ENCODE peak calls at places on chromosomes 7 and 10, in ten cellular contexts. A is K562, B is upper lobe of left lung, O is stomach, T is SK-N-SH, G is H1, Q is vagina, X is suprapubic skin, I is sigmoid colon, E is transverse colon. S is an unnamed sample.

GRCh38 chr10:103077491-103078308 is 115.4 kb downstream of the NT5C2 start:
- DNase-seq in I (no peak), O (no peak), A (no peak), T (no peak), E (no peak), G (no peak), X (no peak), Q (no peak), B (no peak), S (no peak)

GRCh38 chr7:37495574-37496184 is 47.0 kb upstream of the ELMO1 start:
- DNase-seq in Q (no peak), G (no peak), B (no peak), T (peak; percentile 63), A (peak; percentile 27), X (no peak), I (no peak), E (no peak), O (no peak), S (no peak)

GRCh38 chr10:28256776-28257175 is 46.1 kb downstream of the MPP7 start:
- DNase-seq in B (no peak), O (no peak), A (no peak), Q (no peak), G (no peak), X (no peak), I (no peak), T (no peak), E (no peak), S (no peak)

GRCh38 chr10:127524869-127525268 is 24.2 kb upstream of the NPS start:
- DNase-seq in O (no peak), X (no peak), T (no peak), A (no peak), G (no peak), B (no peak), I (no peak), E (no peak), Q (no peak), S (no peak)

GRCh38 chr7:13117103-13117502 is 429.7 kb downstream of the ARL4A start:
- DNase-seq in X (no peak), O (no peak), Q (no peak), A (no peak), G (no peak), T (no peak), I (no peak), E (no peak), B (no peak), S (no peak)

GRCh38 chr7:127252736-127253288 is at the start of gene GRM8:
- DNase-seq in X (no peak), G (peak; percentile 84), O (peak; percentile 39), A (peak; percentile 75), T (peak; percentile 89), I (peak; percentile 72), B (peak; percentile 88), Q (no peak), E (peak; percentile 47), S (no peak)

GRCh38 chr10:123154943-123155505 is 822 bp downstream of the BUB3 start:
- DNase-seq in A (no peak), B (no peak), G (no peak), T (no peak), Q (no peak), O (no peak), E (peak; percentile 52), X (no peak), I (no peak), S (no peak)

GRCh38 chr10:52499281-52499680 is 185.2 kb downstream of the DKK1 start:
- DNase-seq in A (no peak), I (no peak), X (no peak), E (peak; percentile 12), B (no peak), T (no peak), O (no peak), G (no peak), Q (no peak), S (no peak)

GRCh38 chr10:49653530-49653929 is 25.9 kb upstream of the C10orf53 start:
- DNase-seq in B (no peak), O (peak; percentile 21), I (no peak), Q (peak; percentile 67), T (no peak), A (no peak), E (no peak), G (no peak), X (peak; percentile 53), S (no peak)

GRCh38 chr7:137961200-137962177 is 40.4 kb downstream of the CREB3L2 start:
- DNase-seq in B (no peak), Q (no peak), I (no peak), G (no peak), T (no peak), O (no peak), A (peak; percentile 62), X (no peak), E (no peak), S (no peak)

GRCh38 chr7:69605070-69605469 is 6.8 kb downstream of the AUTS2 start:
- DNase-seq in O (no peak), X (no peak), I (no peak), T (no peak), A (no peak), Q (no peak), B (no peak), G (no peak), E (no peak), S (no peak)

GRCh38 chr7:141053626-141054025 is 20.2 kb upstream of the TMEM178B start:
- DNase-seq in I (no peak), G (no peak), E (no peak), O (no peak), Q (no peak), B (peak; percentile 11), T (no peak), A (no peak), X (no peak), S (no peak)

GRCh38 chr7:100437150-100438100 is 1.1 kb upstream of the PPP1R35 start:
- DNase-seq in E (no peak), I (peak; percentile 76), Q (no peak), B (peak; percentile 82), A (no peak), G (no peak), X (peak; percentile 45), O (no peak), T (no peak), S (no peak)

DNA sequence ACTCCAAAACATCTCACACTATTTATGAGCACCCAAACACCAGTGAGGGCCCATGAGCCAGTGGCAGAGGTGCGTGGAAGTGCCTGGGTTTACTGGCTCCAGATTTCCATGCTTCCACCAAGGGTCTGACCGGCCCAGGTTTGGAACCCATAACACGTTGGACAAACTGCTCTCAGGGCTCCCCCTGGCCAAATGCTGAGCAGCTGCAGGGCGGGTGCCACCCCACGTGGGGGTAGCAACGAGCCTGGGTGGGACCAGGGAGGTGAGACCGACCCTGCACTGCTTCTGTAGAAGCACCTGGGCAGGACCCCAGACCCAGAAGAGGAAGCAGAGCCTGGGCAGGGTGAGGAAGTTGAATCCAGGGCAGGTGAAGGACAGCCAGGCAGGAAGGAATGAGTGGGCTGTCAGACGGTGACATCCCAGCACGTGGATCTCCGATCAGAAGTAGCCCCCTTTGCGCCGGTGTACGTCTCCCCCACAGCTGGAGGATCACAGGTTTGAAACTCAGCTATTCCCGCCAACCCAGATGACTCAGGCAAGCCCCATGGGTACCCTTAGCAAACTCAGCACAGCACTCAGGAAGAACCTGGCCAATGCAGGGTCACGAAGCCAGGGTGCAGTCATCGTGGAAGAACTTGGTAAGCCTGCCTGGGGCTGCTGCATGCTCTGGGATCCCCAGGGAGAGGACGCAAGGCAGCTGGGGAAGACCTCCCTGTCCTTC is 100.4 kb upstream of the DDC start:
- DNase-seq in G (no peak), X (no peak), A (no peak), B (peak; percentile 22), T (no peak), O (no peak), I (peak; percentile 66), Q (no peak), E (no peak), S (no peak)
- H3K27ac ChIP-seq in G (no peak overlapping the region), X (no peak overlapping the region), A (no peak overlapping the region), B (peak overlapping the region; percentile 43), T (no peak overlapping the region), O (no peak overlapping the region), I (peak overlapping the region; percentile 73), Q (no peak overlapping the region), E (no peak overlapping the region), S (no peak overlapping the region)

DNA sequence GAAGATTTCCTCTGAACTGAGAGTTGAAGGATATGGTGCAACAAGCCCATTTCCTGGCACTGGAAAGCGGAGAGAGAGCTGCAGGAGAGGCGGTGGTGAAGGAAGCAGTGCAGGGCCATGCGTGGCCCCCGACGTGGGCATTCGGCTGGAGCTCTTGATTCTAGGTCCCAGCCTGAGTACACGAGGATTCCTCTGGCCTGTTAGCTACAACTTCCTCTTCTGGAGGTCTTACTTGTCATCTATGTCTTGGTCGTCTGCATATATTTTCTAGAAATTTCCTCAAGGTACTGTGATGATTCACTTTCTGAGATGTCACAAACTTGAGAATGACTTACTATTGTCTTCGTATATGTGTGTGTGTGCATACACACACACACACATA is 59.2 kb upstream of the JAZF1 start:
- DNase-seq in O (no peak), I (no peak), B (peak; percentile 71), G (no peak), E (no peak), T (no peak), X (no peak), Q (no peak), A (no peak), S (no peak)
- TF ChIP-seq POLR2AphosphoS5 in O (no peak), I (no peak), B (no peak), G (no peak), E (no peak), T (no peak), X (no peak), Q (no peak), A (no peak), S (no peak)

GRCh38 chr10:36817898-36818297 is 307.5 kb upstream of the ANKRD30A start:
- DNase-seq in O (no peak), Q (no peak), X (no peak), G (no peak), A (no peak), T (no peak), I (no peak), B (peak; percentile 54), E (no peak), S (no peak)
- H3K9me3 ChIP-seq in O (no peaks in the 10 kb centered on the region), Q (no peaks in the 10 kb centered on the region), X (no peaks in the 10 kb centered on the region), G (peaks cover 6% of the 10 kb centered on the region), A (no peaks in the 10 kb centered on the region), T (no peaks in the 10 kb centered on the region), I (no peaks in the 10 kb centered on the region), B (no peaks in the 10 kb centered on the region), E (no peaks in the 10 kb centered on the region), S (no peaks in the 10 kb centered on the region)

DNA sequence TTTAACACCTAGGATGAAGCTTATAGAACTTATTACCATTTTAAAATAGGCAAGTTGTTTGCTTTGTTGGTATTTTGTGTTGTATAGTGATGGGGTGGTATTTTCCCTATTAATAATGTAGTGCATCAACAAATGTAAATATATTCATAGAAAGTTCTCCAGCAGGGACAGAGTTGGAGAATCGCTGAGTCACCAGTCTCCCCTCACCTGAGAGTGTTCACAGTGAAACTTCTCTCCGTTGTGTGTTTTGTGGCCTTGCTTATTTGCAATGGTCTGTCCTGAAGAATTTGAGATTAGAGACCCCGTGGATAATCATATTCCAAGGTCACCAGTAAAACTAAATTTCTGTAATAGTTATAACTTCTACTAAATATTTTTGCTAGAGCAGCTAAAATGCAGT is 51.0 kb downstream of the HDAC9 start:
- DNase-seq in I (no peak), O (no peak), B (no peak), Q (no peak), E (no peak), A (no peak), X (no peak), G (no peak), T (no peak), S (no peak)
- H3K27ac ChIP-seq in I (no peak overlapping the region), O (no peak overlapping the region), B (no peak overlapping the region), Q (no peak overlapping the region), E (no peak overlapping the region), A (no peak overlapping the region), X (no peak overlapping the region), G (no peak overlapping the region), T (no peak overlapping the region), S (peak overlapping the region; percentile 95)